ENCODE peak calls at places on chromosomes 4 and X, in four cellular contexts. One of them, this sample, is unnamed.

GRCh38 chr4:17327587-17327986 is 184.3 kb downstream of the QDPR start:
- DNase-seq in transverse colon: no peak
- DNase-seq in ovary: no peak
- DNase-seq in HFFc6: no peak
- DNase-seq in this sample: no peak

GRCh38 chr4:48085821-48086602 is 48.0 kb downstream of the TXK start:
- DNase-seq in ovary: no peak
- DNase-seq in HFFc6: no peak
- DNase-seq in transverse colon: no peak
- DNase-seq in this sample: no peak

GRCh38 chrX:103722505-103722904 is 11.8 kb downstream of the TMEM31 start:
- DNase-seq in HFFc6: peak
- DNase-seq in transverse colon: no peak
- DNase-seq in ovary: no peak
- DNase-seq in this sample: no peak

GRCh38 chrX:154411981-154412340 is 622 bp downstream of the TAFAZZIN start:
- DNase-seq in transverse colon: peak
- DNase-seq in HFFc6: no peak
- DNase-seq in ovary: peak
- DNase-seq in this sample: no peak

GRCh38 chr4:110294165-110294564 is 95.8 kb upstream of the ELOVL6 start:
- DNase-seq in HFFc6: peak
- DNase-seq in ovary: no peak
- DNase-seq in transverse colon: no peak
- DNase-seq in this sample: no peak

GRCh38 chr4:147683172-147683571 is 791 bp downstream of the PRMT9 start:
- DNase-seq in HFFc6: peak
- DNase-seq in ovary: no peak
- DNase-seq in transverse colon: peak
- DNase-seq in this sample: no peak

GRCh38 chr4:90198086-90198847 is 71.1 kb downstream of the CCSER1 start:
- DNase-seq in ovary: no peak
- DNase-seq in HFFc6: no peak
- DNase-seq in transverse colon: no peak
- DNase-seq in this sample: no peak

GRCh38 chr4:131721883-131722282 is 1427.2 kb upstream of the PCDH10 start:
- DNase-seq in transverse colon: no peak
- DNase-seq in HFFc6: no peak
- DNase-seq in ovary: no peak
- DNase-seq in this sample: no peak

GRCh38 chrX:150899191-150899757 is 806 bp upstream of the CD99L2 start:
- DNase-seq in transverse colon: peak
- DNase-seq in ovary: peak
- DNase-seq in HFFc6: peak
- DNase-seq in this sample: peak

GRCh38 chr4:40038972-40039371 is 17.7 kb upstream of the N4BP2 start:
- DNase-seq in HFFc6: peak
- DNase-seq in ovary: no peak
- DNase-seq in transverse colon: no peak
- DNase-seq in this sample: no peak

GRCh38 chr4:125101706-125102105 is 213.0 kb upstream of the FAT4 start:
- DNase-seq in HFFc6: peak
- DNase-seq in transverse colon: no peak
- DNase-seq in ovary: no peak
- DNase-seq in this sample: no peak

GRCh38 chr4:42750831-42751230 is 93.9 kb upstream of the ATP8A1 start:
- DNase-seq in transverse colon: no peak
- DNase-seq in ovary: no peak
- DNase-seq in HFFc6: no peak
- DNase-seq in this sample: no peak

GRCh38 chr4:98162696-98163095 is 19.4 kb upstream of the STPG2 start:
- DNase-seq in HFFc6: no peak
- DNase-seq in transverse colon: no peak
- DNase-seq in ovary: no peak
- DNase-seq in this sample: no peak

GRCh38 chr4:100063355-100063754 is 113.3 kb upstream of the H2AZ1 start:
- DNase-seq in ovary: no peak
- DNase-seq in transverse colon: no peak
- DNase-seq in HFFc6: no peak
- DNase-seq in this sample: no peak

GRCh38 chr4:5922556-5922955 is 29.7 kb upstream of the CRMP1 start:
- DNase-seq in transverse colon: no peak
- DNase-seq in ovary: no peak
- DNase-seq in HFFc6: no peak
- DNase-seq in this sample: no peak

GRCh38 chr4:146585761-146586333 is 52.8 kb upstream of the POU4F2 start:
- DNase-seq in transverse colon: no peak
- DNase-seq in HFFc6: peak
- DNase-seq in ovary: no peak
- DNase-seq in this sample: no peak

GRCh38 chr4:38968668-38969067 is 63.5 kb downstream of the TMEM156 start:
- DNase-seq in ovary: no peak
- DNase-seq in transverse colon: no peak
- DNase-seq in HFFc6: no peak
- DNase-seq in this sample: no peak

GRCh38 chr4:114281561-114281960 is 302.1 kb upstream of the ARSJ start:
- DNase-seq in ovary: no peak
- DNase-seq in HFFc6: peak
- DNase-seq in transverse colon: no peak
- DNase-seq in this sample: no peak

GRCh38 chrX:129613596-129613995 is 41.2 kb downstream of the APLN start:
- DNase-seq in HFFc6: no peak
- DNase-seq in transverse colon: no peak
- DNase-seq in ovary: no peak
- DNase-seq in this sample: no peak

GRCh38 chrX:129612396-129612795 is 42.4 kb downstream of the APLN start:
- DNase-seq in ovary: no peak
- DNase-seq in HFFc6: no peak
- DNase-seq in transverse colon: no peak
- DNase-seq in this sample: no peak

GRCh38 chrX:129606918-129607317 is 47.8 kb downstream of the APLN start:
- DNase-seq in transverse colon: peak
- DNase-seq in ovary: peak
- DNase-seq in HFFc6: peak
- DNase-seq in this sample: no peak

DNA sequence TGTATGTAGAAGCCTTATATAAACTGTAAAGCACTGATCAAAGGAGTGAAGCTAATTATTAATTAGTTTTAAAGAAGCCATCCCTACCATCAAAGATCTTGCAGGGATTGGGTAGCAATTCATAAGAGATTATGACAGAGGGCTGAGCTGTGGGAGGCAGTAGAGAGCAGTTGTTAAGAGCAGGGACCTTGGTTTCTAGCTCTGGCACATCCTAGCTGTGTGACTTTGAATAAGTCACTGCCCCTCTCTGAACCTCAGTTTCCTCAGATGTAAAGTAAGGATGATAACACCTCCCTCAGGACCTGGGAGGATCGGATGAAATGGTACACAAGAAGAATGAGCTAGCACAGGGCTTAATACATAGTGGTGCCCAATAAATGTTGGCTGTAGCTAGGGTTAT is 45.4 kb downstream of the APLN start:
- DNase-seq in ovary: no peak
- DNase-seq in HFFc6: no peak
- DNase-seq in transverse colon: no peak
- DNase-seq in this sample: no peak
- TF ChIP-seq CTCF in ovary: no peak
- TF ChIP-seq CTCF in HFFc6: peak
- TF ChIP-seq CTCF in transverse colon: no peak
- TF ChIP-seq CTCF in this sample: no peak

DNA sequence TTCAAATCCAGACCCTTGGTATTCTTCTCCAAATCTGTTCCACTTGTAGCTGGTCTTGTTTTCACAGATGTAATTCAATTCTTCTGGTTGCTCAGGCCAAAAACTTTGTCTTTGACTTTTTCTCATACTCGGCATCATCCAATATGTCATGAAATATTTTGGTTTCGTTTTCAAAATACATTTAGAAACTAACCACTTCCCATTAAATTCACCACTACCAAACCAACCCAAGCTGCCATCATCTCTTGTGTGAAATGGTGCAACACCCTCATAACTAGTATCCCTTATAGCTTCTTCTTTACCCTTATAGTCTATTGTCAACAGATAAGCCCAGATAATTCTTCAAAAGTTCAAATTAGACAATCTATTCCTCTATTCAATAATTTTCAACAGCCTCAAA is 192.1 kb downstream of the PRR32 start:
- DNase-seq in transverse colon: no peak
- DNase-seq in ovary: no peak
- DNase-seq in HFFc6: no peak
- DNase-seq in this sample: no peak
- TF ChIP-seq CTCF in transverse colon: no peak
- TF ChIP-seq CTCF in ovary: no peak
- TF ChIP-seq CTCF in HFFc6: no peak
- TF ChIP-seq CTCF in this sample: no peak

GRCh38 chr4:87032884-87033533 is 98.2 kb downstream of the AFF1 start:
- DNase-seq in ovary: no peak
- DNase-seq in HFFc6: peak
- DNase-seq in transverse colon: no peak
- DNase-seq in this sample: no peak

GRCh38 chr4:87034527-87034926 is 99.7 kb downstream of the AFF1 start:
- DNase-seq in transverse colon: no peak
- DNase-seq in HFFc6: no peak
- DNase-seq in ovary: no peak
- DNase-seq in this sample: no peak

GRCh38 chr4:87035881-87036509 is 101.2 kb downstream of the AFF1 start:
- DNase-seq in HFFc6: no peak
- DNase-seq in transverse colon: no peak
- DNase-seq in ovary: no peak
- DNase-seq in this sample: no peak

GRCh38 chr4:87031946-87032345 is 97.1 kb downstream of the AFF1 start:
- DNase-seq in HFFc6: no peak
- DNase-seq in transverse colon: no peak
- DNase-seq in ovary: no peak
- DNase-seq in this sample: no peak

DNA sequence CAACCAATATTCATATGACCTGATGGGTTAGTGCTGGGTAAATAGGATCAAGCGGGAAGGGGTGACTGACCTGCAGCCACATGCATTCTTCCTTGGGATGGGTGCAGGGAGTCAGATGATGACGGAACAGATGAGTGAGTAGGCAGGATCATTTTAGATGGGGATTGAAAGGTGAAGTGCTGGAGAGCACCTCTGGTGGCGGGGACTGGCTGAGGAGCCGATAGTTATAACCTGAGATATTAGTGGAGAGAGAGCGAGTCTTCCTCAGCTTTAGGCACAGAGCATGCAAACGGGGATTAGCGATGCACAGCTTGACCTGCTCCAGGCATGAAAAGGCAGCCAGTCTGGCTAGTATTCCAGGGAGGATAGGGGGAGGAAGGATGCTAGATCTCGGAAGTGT is 99.1 kb downstream of the AFF1 start:
- DNase-seq in HFFc6: no peak
- DNase-seq in ovary: no peak
- DNase-seq in transverse colon: no peak
- DNase-seq in this sample: no peak
- TF ChIP-seq CTCF in HFFc6: peak
- TF ChIP-seq CTCF in ovary: no peak
- TF ChIP-seq CTCF in transverse colon: no peak
- TF ChIP-seq CTCF in this sample: no peak

GRCh38 chrX:119389854-119390501 is 9.2 kb upstream of the SLC25A43 start:
- DNase-seq in HFFc6: no peak
- DNase-seq in ovary: no peak
- DNase-seq in transverse colon: no peak
- DNase-seq in this sample: no peak

GRCh38 chrX:119389214-119389613 is 9.9 kb upstream of the SLC25A43 start:
- DNase-seq in HFFc6: no peak
- DNase-seq in ovary: no peak
- DNase-seq in transverse colon: peak
- DNase-seq in this sample: no peak

GRCh38 chrX:119393144-119393543 is 6.0 kb upstream of the SLC25A43 start:
- DNase-seq in ovary: no peak
- DNase-seq in HFFc6: no peak
- DNase-seq in transverse colon: no peak
- DNase-seq in this sample: no peak

DNA sequence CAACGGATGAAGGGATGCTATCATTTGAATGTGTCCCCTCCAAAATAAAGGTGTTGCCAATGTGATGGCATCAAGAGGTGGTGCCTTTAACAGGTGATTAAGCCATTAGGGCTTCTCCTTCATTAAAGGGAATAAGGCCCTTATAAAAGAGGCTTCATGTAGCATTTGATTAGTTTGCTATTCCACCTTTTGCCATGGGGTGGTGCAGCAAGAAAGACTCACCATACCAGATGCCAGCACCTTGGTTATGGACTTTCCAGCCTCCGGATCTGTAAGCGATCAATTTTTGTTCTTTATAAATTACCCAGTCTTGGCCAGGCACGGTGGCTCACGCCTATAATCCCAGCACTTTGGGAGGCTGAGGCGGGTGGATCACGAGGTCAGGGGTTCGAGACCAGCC is 7.9 kb upstream of the SLC25A43 start:
- DNase-seq in transverse colon: peak
- DNase-seq in HFFc6: peak
- DNase-seq in ovary: no peak
- DNase-seq in this sample: no peak
- TF ChIP-seq CTCF in transverse colon: peak
- TF ChIP-seq CTCF in HFFc6: peak
- TF ChIP-seq CTCF in ovary: no peak
- TF ChIP-seq CTCF in this sample: no peak